ENCODE peak calls at places on chromosomes 4 and X, in seven cellular contexts. L is NCI-H1417 treated with DMSO at 0.1 percent for 48 hours; V is HFF-Myc; Q is esophagus squamous epithelium; O is cardiac fibroblast; H is activated T-helper 1 cell treated with anti-CD3 and anti-CD28 coated beads, Interleukin-2, amount 50 U/mL, for 16 hours; X is mucosa of gallbladder. C is an unnamed sample.
A peak's percentile ranks its signal among the peaks of the same experiment; 100 is the strongest.

GRCh38 chr4:166195101-166195500 is 322.1 kb downstream of the TLL1 start:
- DNase-seq in L (no peak), V (no peak), Q (no peak), O (no peak), H (no peak), X (no peak), C (no peak)

GRCh38 chrX:24870143-24870542 is 145.6 kb downstream of the ARX start:
- DNase-seq in L (no peak), V (no peak), Q (no peak), O (peak; percentile 28), H (no peak), X (no peak), C (no peak)

GRCh38 chr4:2432991-2433530 is 14.3 kb downstream of the CFAP99 start:
- DNase-seq in L (no peak), V (no peak), Q (no peak), O (peak; percentile 60), H (no peak), X (no peak), C (no peak)

GRCh38 chr4:87150498-87151261 is 69.7 kb downstream of the KLHL8 start:
- DNase-seq in L (peak; percentile 2), V (peak; percentile 70), Q (no peak), O (peak; percentile 82), H (no peak), X (peak; percentile 69), C (no peak)

GRCh38 chr4:176451441-176451840 is 131.7 kb downstream of the SPCS3 start:
- DNase-seq in L (peak; percentile 22), V (no peak), Q (no peak), O (no peak), H (no peak), X (no peak), C (no peak)

GRCh38 chrX:80216086-80216485 is 201.5 kb downstream of the TBX22 start:
- DNase-seq in L (no peak), V (no peak), Q (no peak), O (peak; percentile 41), H (no peak), X (no peak), C (no peak)

GRCh38 chr4:7771541-7772507 is 167.8 kb downstream of the AFAP1 start:
- DNase-seq in L (no peak), V (no peak), Q (no peak), O (no peak), H (no peak), X (no peak), C (no peak)

GRCh38 chrX:20547649-20548051 is 280.9 kb upstream of the RPS6KA3 start:
- DNase-seq in L (no peak), V (no peak), Q (no peak), O (peak; percentile 54), H (no peak), X (peak; percentile 14), C (no peak)

GRCh38 chrX:65609237-65609636 is 58.2 kb upstream of the MSN start:
- DNase-seq in L (no peak), V (no peak), Q (no peak), O (no peak), H (no peak), X (no peak), C (no peak)